ENCODE peak calls at places on chromosomes 4 and X, in seven cellular contexts. J is Peyer's patch, G is heart left ventricle, V is kidney, B is psoas muscle, X is IMR-90, I is stomach. H is an unnamed sample. For H3K4me1, the result is how much of the 10 kb centered on the place peaks cover.

GRCh38 chr4:94305468-94306225 is 37.0 kb downstream of the HPGDS start:
- DNase-seq in J (no peak), G (no peak), V (no peak), B (no peak), X (peak), I (no peak), H (peak)

GRCh38 chr4:114077610-114078009 is 98.2 kb upstream of the ARSJ start:
- DNase-seq in J (no peak), G (no peak), V (no peak), B (no peak), X (peak), I (no peak), H (no peak)

GRCh38 chrX:105618393-105619101 is 203.8 kb upstream of the NRK start:
- DNase-seq in J (no peak), G (no peak), V (no peak), B (no peak), X (no peak), I (no peak), H (no peak)

GRCh38 chrX:78111140-78111931 is 7.3 kb downstream of the PGK1 start:
- DNase-seq in J (no peak), G (no peak), V (no peak), B (no peak), X (no peak), I (no peak), H (no peak)

GRCh38 chr4:5389756-5390155 is 318.6 kb downstream of the EVC2 start:
- DNase-seq in J (no peak), G (no peak), V (no peak), B (no peak), X (no peak), I (no peak), H (no peak)

GRCh38 chr4:8427761-8428287 is 12.7 kb downstream of the ACOX3 start:
- DNase-seq in J (no peak), G (peak), V (no peak), B (no peak), X (peak), I (no peak), H (peak)

GRCh38 chr4:47032405-47033106 is 1.2 kb downstream of the GABRB1 start:
- DNase-seq in J (peak), G (peak), V (peak), B (peak), X (peak), I (peak), H (peak)

GRCh38 chr4:24519649-24520048 is 64.7 kb downstream of the DHX15 start:
- DNase-seq in J (no peak), G (no peak), V (no peak), B (no peak), X (peak), I (peak), H (peak)

GRCh38 chr4:64417974-64418373 is 8.7 kb upstream of the TECRL start:
- DNase-seq in J (no peak), G (peak), V (no peak), B (no peak), X (no peak), I (no peak), H (peak)

GRCh38 chrX:150873616-150874015 is 24.9 kb downstream of the CD99L2 start:
- DNase-seq in J (no peak), G (peak), V (no peak), B (peak), X (peak), I (peak), H (no peak)

GRCh38 chrX:30635630-30636029 is 17.6 kb upstream of the GK start:
- DNase-seq in J (no peak), G (no peak), V (no peak), B (no peak), X (peak), I (no peak), H (peak)

GRCh38 chrX:117093319-117093718 is 630.5 kb upstream of the CT83 start:
- DNase-seq in J (no peak), G (no peak), V (no peak), B (no peak), X (no peak), I (no peak), H (no peak)

GRCh38 chrX:100995469-100995868 is 26.0 kb downstream of the ARL13A start:
- DNase-seq in J (no peak), G (no peak), V (no peak), B (no peak), X (peak), I (no peak), H (no peak)

GRCh38 chr4:180542445-180543100 is 1700.6 kb upstream of the TENM3 start:
- DNase-seq in J (no peak), G (no peak), V (no peak), B (no peak), X (peak), I (no peak), H (peak)

GRCh38 chrX:138128025-138128671 is 562.2 kb downstream of the ZIC3 start:
- DNase-seq in J (no peak), G (no peak), V (no peak), B (no peak), X (peak), I (no peak), H (peak)

GRCh38 chrX:848366-848765 is 217.8 kb downstream of the SHOX start:
- DNase-seq in J (no peak), G (no peak), V (no peak), B (no peak), X (no peak), I (no peak), H (no peak)

GRCh38 chrX:99091459-99091858 is 1318.6 kb downstream of the PCDH19 start:
- DNase-seq in J (no peak), G (no peak), V (no peak), B (no peak), X (no peak), I (no peak), H (no peak)

GRCh38 chr4:101981756-101982155 is 191.2 kb downstream of the BANK1 start:
- DNase-seq in J (no peak), G (no peak), V (no peak), B (no peak), X (no peak), I (no peak), H (no peak)

GRCh38 chrX:100090931-100091330 is 319.1 kb downstream of the PCDH19 start:
- DNase-seq in J (no peak), G (no peak), V (no peak), B (no peak), X (no peak), I (no peak), H (peak)

GRCh38 chr4:124104101-124104500 is 608.4 kb downstream of the ANKRD50 start:
- DNase-seq in J (no peak), G (no peak), V (no peak), B (no peak), X (no peak), I (no peak), H (no peak)

GRCh38 chr4:159175989-159176375 is 73.1 kb downstream of the RAPGEF2 start:
- DNase-seq in J (no peak), G (no peak), V (no peak), B (no peak), X (no peak), I (no peak), H (no peak)

GRCh38 chr4:147547314-147548056 is 66.6 kb downstream of the EDNRA start:
- DNase-seq in J (no peak), G (no peak), V (no peak), B (no peak), X (peak), I (no peak), H (no peak)

GRCh38 chr4:186161138-186161537 is 30.2 kb upstream of the CYP4V2 start:
- DNase-seq in J (no peak), G (no peak), V (no peak), B (no peak), X (no peak), I (no peak), H (no peak)

GRCh38 chr4:99564921-99565320 is 1.1 kb upstream of the TRMT10A start:
- DNase-seq in J (no peak), G (no peak), V (no peak), B (no peak), X (no peak), I (no peak), H (no peak)

GRCh38 chr4:47462799-47463234 is 685 bp downstream of the COMMD8 start:
- DNase-seq in J (no peak), G (no peak), V (no peak), B (no peak), X (peak), I (no peak), H (no peak)

GRCh38 chr4:61762722-61763627 is 562.8 kb downstream of the ADGRL3 start:
- DNase-seq in J (no peak), G (no peak), V (no peak), B (no peak), X (no peak), I (no peak), H (no peak)

GRCh38 chrX:132855760-132856341 is 102.6 kb downstream of the HS6ST2 start:
- DNase-seq in J (no peak), G (no peak), V (no peak), B (no peak), X (no peak), I (no peak), H (no peak)

GRCh38 chr4:48944252-48944651 is 37.7 kb upstream of the OCIAD2 start:
- DNase-seq in J (no peak), G (no peak), V (no peak), B (no peak), X (no peak), I (peak), H (peak)

GRCh38 chrX:68185161-68185560 is 248.1 kb downstream of the OPHN1 start:
- DNase-seq in J (no peak), G (no peak), V (no peak), B (no peak), X (no peak), I (no peak), H (no peak)

GRCh38 chr4:82268050-82268825 is 105.6 kb downstream of the HNRNPD start:
- DNase-seq in J (peak), G (peak), V (no peak), B (peak), X (peak), I (peak), H (peak)

GRCh38 chr4:158667651-158668198 is 4.0 kb downstream of the C4orf46 start:
- DNase-seq in J (no peak), G (no peak), V (no peak), B (no peak), X (peak), I (no peak), H (peak)

GRCh38 chr4:104490770-104491395 is 3.8 kb downstream of the CXXC4 start:
- DNase-seq in J (peak), G (peak), V (peak), B (peak), X (peak), I (peak), H (peak)

GRCh38 chr4:122788935-122789334 is 37.7 kb upstream of the FGF2 start:
- DNase-seq in J (no peak), G (no peak), V (no peak), B (no peak), X (no peak), I (no peak), H (no peak)

GRCh38 chr4:105215609-105216313 is 69.1 kb downstream of the TET2 start:
- DNase-seq in J (no peak), G (no peak), V (no peak), B (no peak), X (peak), I (no peak), H (peak)

GRCh38 chr4:13525606-13526281 is 18.6 kb downstream of the NKX3-2 start:
- DNase-seq in J (no peak), G (no peak), V (no peak), B (no peak), X (no peak), I (no peak), H (no peak)

GRCh38 chrX:6266041-6266440 is 37.4 kb upstream of the NLGN4X start:
- DNase-seq in J (no peak), G (no peak), V (no peak), B (no peak), X (no peak), I (no peak), H (no peak)

GRCh38 chr4:97110506-97110905 is 1032.8 kb downstream of the STPG2 start:
- DNase-seq in J (no peak), G (no peak), V (no peak), B (no peak), X (no peak), I (no peak), H (no peak)

GRCh38 chr4:95869961-95870500 is 30.1 kb downstream of the PDHA2 start:
- DNase-seq in J (no peak), G (no peak), V (no peak), B (no peak), X (no peak), I (no peak), H (peak)

GRCh38 chr4:174739576-174739975 is 89.5 kb downstream of the GLRA3 start:
- DNase-seq in J (no peak), G (no peak), V (no peak), B (no peak), X (no peak), I (no peak), H (no peak)

DNA sequence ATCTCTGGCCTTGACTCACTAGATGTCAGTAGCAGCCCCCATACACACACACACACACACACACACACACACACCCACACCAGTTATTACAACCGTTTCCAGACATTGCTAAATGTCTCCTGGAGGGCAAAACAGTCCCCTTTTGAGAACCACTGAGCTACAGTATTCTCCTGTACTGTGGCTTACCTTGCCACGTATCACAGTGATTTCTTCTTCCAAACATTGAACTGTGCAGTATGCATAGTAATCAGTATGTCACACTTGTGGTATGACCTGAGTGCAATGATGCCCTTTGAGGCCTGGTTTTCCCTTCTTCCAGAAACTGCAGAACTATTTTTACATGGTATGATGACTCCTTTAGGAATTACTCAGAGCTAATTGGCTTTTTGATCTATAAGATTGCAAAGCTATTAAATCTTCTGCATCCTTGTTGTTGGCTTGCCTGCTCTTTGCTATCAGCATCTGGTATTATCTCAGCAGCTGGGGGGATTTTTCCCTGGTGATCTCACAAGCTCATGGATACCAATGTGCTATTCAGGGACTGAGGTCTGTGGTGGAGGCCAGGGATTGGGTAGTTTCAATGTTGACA is 3.6 kb upstream of the THOC2 start:
- DNase-seq in J (no peak), G (no peak), V (no peak), B (no peak), X (peak), I (no peak), H (no peak)
- H3K4me3 ChIP-seq in J (no peak), G (no peak), V (no peak), B (no peak), X (no peak), I (no peak), H (no peak)

GRCh38 chr4:128220286-128221235 is 67.1 kb downstream of the PGRMC2 start:
- DNase-seq in J (no peak), G (no peak), V (no peak), B (no peak), X (peak), I (no peak), H (peak)
- TF ChIP-seq CTCF in J (no peak), G (no peak), V (no peak), B (peak), X (peak), I (no peak), H (peak)

GRCh38 chr4:183260491-183261151 is 59.5 kb downstream of the CLDN22 start:
- DNase-seq in J (no peak), G (no peak), V (no peak), B (no peak), X (no peak), I (peak), H (no peak)
- H3K4me1 ChIP-seq in J (under half), G (under half), V (under half), B (under half), X (under half), I (under half), H (under half)

GRCh38 chr4:118967393-118967792 is 78.7 kb downstream of the SYNPO2 start:
- DNase-seq in J (no peak), G (no peak), V (no peak), B (no peak), X (peak), I (no peak), H (peak)

GRCh38 chr4:118968006-118968405 is 79.4 kb downstream of the SYNPO2 start:
- DNase-seq in J (peak), G (peak), V (peak), B (peak), X (peak), I (peak), H (peak)

GRCh38 chr4:118972167-118972566 is 83.5 kb downstream of the SYNPO2 start:
- DNase-seq in J (no peak), G (no peak), V (no peak), B (no peak), X (no peak), I (no peak), H (no peak)

GRCh38 chr4:118968813-118969212 is 80.2 kb downstream of the SYNPO2 start:
- DNase-seq in J (no peak), G (no peak), V (no peak), B (no peak), X (no peak), I (no peak), H (no peak)

GRCh38 chr4:118969359-118969758 is 80.7 kb downstream of the SYNPO2 start:
- DNase-seq in J (peak), G (peak), V (no peak), B (peak), X (peak), I (peak), H (peak)
- H3K4me3 ChIP-seq in J (peak), G (no peak), V (no peak), B (peak), X (no peak), I (no peak), H (no peak)

DNA sequence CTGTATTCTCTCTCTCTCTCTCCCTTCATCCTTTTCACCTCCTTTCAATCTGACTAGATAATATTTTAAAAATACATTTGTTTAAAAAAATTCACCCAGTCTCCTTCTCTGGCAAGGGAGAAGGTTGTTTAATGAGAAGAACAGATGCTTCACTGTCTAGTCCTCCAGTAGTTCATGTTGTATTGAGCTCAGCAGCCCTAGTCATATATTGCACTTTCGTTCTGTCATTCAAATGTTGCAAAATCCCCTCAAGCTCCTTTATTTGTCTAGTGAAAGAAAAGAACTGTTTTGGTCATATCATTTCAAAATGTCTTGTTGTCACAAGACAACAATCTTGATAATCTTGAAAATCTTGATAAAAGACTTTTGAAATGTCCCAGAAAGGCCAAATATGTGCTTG is 248.0 kb downstream of the GALNTL6 start:
- DNase-seq in J (no peak), G (no peak), V (no peak), B (no peak), X (no peak), I (no peak), H (no peak)
- TF ChIP-seq CTCF in J (no peak), G (no peak), V (no peak), B (no peak), X (no peak), I (no peak), H (no peak)

DNA sequence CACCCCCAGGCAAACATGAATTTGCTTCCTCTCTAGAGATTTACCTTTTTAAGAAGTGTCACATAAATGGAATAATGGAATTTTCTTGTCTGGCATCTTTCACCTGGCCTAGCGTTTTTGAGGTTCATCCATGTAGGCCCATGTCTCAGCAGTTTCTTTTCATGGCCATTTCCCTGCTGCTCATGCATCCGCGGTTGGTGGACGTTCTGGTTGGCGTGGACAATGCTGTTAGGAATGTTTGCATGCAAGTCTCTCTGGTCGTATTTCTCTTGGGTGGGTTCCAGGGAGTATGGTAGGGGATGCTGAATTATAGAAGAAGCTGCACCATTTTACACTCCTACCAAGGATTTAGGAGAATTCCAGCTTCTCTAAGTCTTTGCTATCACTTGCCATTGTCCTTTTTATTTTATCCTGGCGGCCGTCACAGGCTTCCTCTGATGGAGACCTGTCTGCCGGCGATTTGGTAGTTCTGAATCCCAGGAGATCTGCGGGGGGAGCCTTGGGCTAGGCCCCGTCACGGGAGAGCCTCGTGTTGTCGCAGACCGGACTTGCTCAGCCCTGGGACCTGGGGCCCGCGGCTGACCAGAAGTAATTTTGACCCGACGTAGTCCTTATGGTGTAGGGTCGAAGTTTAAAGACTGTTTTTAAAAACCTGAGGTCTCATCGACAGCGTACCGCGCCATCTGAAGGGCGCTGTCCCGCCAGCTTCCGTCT is 56.9 kb upstream of the TADA2B start:
- DNase-seq in J (no peak), G (peak), V (no peak), B (no peak), X (peak), I (no peak), H (peak)
- H3K4me1 ChIP-seq in J (under half), G (under half), V (under half), B (half or more), X (under half), I (half or more), H (under half)

GRCh38 chrX:102714994-102715393 is 2.7 kb downstream of the GPRASP2 start:
- DNase-seq in J (no peak), G (no peak), V (no peak), B (no peak), X (no peak), I (no peak), H (no peak)

GRCh38 chrX:102711872-102712215 is 404 bp upstream of the GPRASP2 start:
- DNase-seq in J (no peak), G (no peak), V (no peak), B (no peak), X (no peak), I (no peak), H (no peak)

GRCh38 chrX:102708900-102709299 is 3.3 kb upstream of the GPRASP2 start:
- DNase-seq in J (no peak), G (no peak), V (no peak), B (no peak), X (no peak), I (no peak), H (no peak)

GRCh38 chrX:102712967-102713677 is 874 bp downstream of the GPRASP2 start:
- DNase-seq in J (peak), G (peak), V (no peak), B (peak), X (peak), I (peak), H (peak)

GRCh38 chrX:102712216-102712966 is at the start of gene GPRASP2:
- DNase-seq in J (no peak), G (peak), V (peak), B (peak), X (no peak), I (peak), H (peak)
- H3K4me3 ChIP-seq in J (peak), G (peak), V (peak), B (peak), X (peak), I (peak), H (peak)